ENCODE peak calls at places on chromosomes 4 and X, in ten cellular contexts. I is effector memory CD8-positive, alpha-beta T cell; D is NT2/D1; Y is tibial artery; J is HFFc6; V is IMR-90; A is HEK293T; X is NCI-H187; K is activated T-cell treated with anti-CD3 and anti-CD28 coated beads, Interleukin-2, amount 50 U/mL, for 4 hours; N is NCI-H2107. Z is an unnamed sample.

GRCh38 chrX:123830309-123830708 is 29.5 kb upstream of the XIAP start:
- DNase-seq in I (no peak), D (no peak), Y (peak), J (no peak), V (no peak), A (no peak), X (peak), K (no peak), N (no peak), Z (peak)

GRCh38 chrX:63350551-63350950 is 581 bp downstream of the SPIN4 start:
- DNase-seq in I (peak), D (no peak), Y (no peak), J (no peak), V (no peak), A (peak), X (no peak), K (no peak), N (peak), Z (no peak)

GRCh38 chr4:53508446-53508845 is 82.8 kb downstream of the LNX1 start:
- DNase-seq in I (no peak), D (no peak), Y (no peak), J (peak), V (peak), A (no peak), X (no peak), K (no peak), N (no peak), Z (no peak)

GRCh38 chr4:64756016-64756415 is 346.8 kb upstream of the TECRL start:
- DNase-seq in I (no peak), D (no peak), Y (no peak), J (no peak), V (no peak), A (no peak), X (no peak), K (no peak), N (no peak), Z (no peak)

GRCh38 chr4:110042540-110043517 is 130.1 kb downstream of the EGF start:
- DNase-seq in I (no peak), D (no peak), Y (no peak), J (no peak), V (no peak), A (no peak), X (no peak), K (no peak), N (no peak), Z (no peak)

GRCh38 chrX:3962511-3963350 is 249.3 kb upstream of the PRKX start:
- DNase-seq in I (no peak), D (peak), Y (no peak), J (no peak), V (peak), A (peak), X (peak), K (no peak), N (no peak), Z (peak)

GRCh38 chr4:37982736-37983135 is 22.5 kb downstream of the PTTG2 start:
- DNase-seq in I (no peak), D (no peak), Y (no peak), J (no peak), V (no peak), A (no peak), X (no peak), K (no peak), N (no peak), Z (no peak)

GRCh38 chrX:39331062-39331704 is 529.9 kb downstream of the MID1IP1 start:
- DNase-seq in I (no peak), D (no peak), Y (no peak), J (no peak), V (no peak), A (no peak), X (no peak), K (peak), N (no peak), Z (peak)

GRCh38 chrX:107712231-107713204 is 63.1 kb downstream of the TSC22D3 start:
- DNase-seq in I (peak), D (no peak), Y (peak), J (no peak), V (peak), A (no peak), X (no peak), K (no peak), N (no peak), Z (peak)

GRCh38 chr4:48756689-48757220 is 23.3 kb downstream of the FRYL start:
- DNase-seq in I (no peak), D (no peak), Y (no peak), J (peak), V (peak), A (no peak), X (no peak), K (no peak), N (no peak), Z (no peak)

GRCh38 chr4:72858328-72858727 is 211.2 kb downstream of the COX18 start:
- DNase-seq in I (no peak), D (no peak), Y (no peak), J (peak), V (peak), A (no peak), X (no peak), K (no peak), N (no peak), Z (no peak)

GRCh38 chr4:181569553-181569952 is 673.6 kb upstream of the TENM3 start:
- DNase-seq in I (no peak), D (no peak), Y (no peak), J (peak), V (peak), A (peak), X (no peak), K (no peak), N (peak), Z (no peak)

GRCh38 chr4:2812600-2812932 is 19.7 kb downstream of the SH3BP2 start:
- DNase-seq in I (no peak), D (no peak), Y (no peak), J (no peak), V (no peak), A (no peak), X (no peak), K (no peak), N (no peak), Z (no peak)

GRCh38 chr4:47465008-47465407 is 1.5 kb upstream of the COMMD8 start:
- DNase-seq in I (no peak), D (no peak), Y (no peak), J (no peak), V (no peak), A (no peak), X (no peak), K (no peak), N (no peak), Z (peak)

GRCh38 chrX:134115270-134115669 is 121.7 kb upstream of the CCDC160 start:
- DNase-seq in I (no peak), D (no peak), Y (no peak), J (no peak), V (no peak), A (no peak), X (no peak), K (no peak), N (no peak), Z (no peak)

GRCh38 chrX:96314974-96315373 is 369.7 kb upstream of the DIAPH2 start:
- DNase-seq in I (no peak), D (no peak), Y (no peak), J (peak), V (peak), A (no peak), X (no peak), K (no peak), N (no peak), Z (no peak)

GRCh38 chr4:61997813-61998212 is 797.7 kb downstream of the ADGRL3 start:
- DNase-seq in I (no peak), D (no peak), Y (no peak), J (no peak), V (no peak), A (no peak), X (no peak), K (no peak), N (no peak), Z (no peak)

GRCh38 chr4:158315706-158316105 is 105.4 kb downstream of the TMEM144 start:
- DNase-seq in I (no peak), D (no peak), Y (no peak), J (peak), V (peak), A (no peak), X (no peak), K (no peak), N (no peak), Z (no peak)

GRCh38 chr4:97851115-97851514 is 292.2 kb downstream of the STPG2 start:
- DNase-seq in I (no peak), D (no peak), Y (no peak), J (no peak), V (no peak), A (no peak), X (no peak), K (no peak), N (no peak), Z (no peak)

GRCh38 chrX:78517124-78517523 is 142.0 kb downstream of the RTL3 start:
- DNase-seq in I (peak), D (no peak), Y (no peak), J (no peak), V (no peak), A (no peak), X (no peak), K (peak), N (no peak), Z (no peak)

GRCh38 chr4:55730143-55730931 is 89.3 kb upstream of the EXOC1L start:
- DNase-seq in I (no peak), D (no peak), Y (no peak), J (no peak), V (no peak), A (no peak), X (no peak), K (no peak), N (no peak), Z (no peak)

GRCh38 chr4:82599336-82599735 is 37.5 kb upstream of the TMEM150C start:
- DNase-seq in I (no peak), D (no peak), Y (no peak), J (no peak), V (no peak), A (peak), X (no peak), K (no peak), N (no peak), Z (no peak)

GRCh38 chrX:131405497-131405896 is 116.4 kb upstream of the IGSF1 start:
- DNase-seq in I (no peak), D (no peak), Y (no peak), J (no peak), V (no peak), A (peak), X (no peak), K (no peak), N (no peak), Z (no peak)

GRCh38 chr4:52260507-52261302 is 209.6 kb downstream of the SPATA18 start:
- DNase-seq in I (no peak), D (no peak), Y (no peak), J (no peak), V (no peak), A (no peak), X (no peak), K (no peak), N (no peak), Z (no peak)

GRCh38 chrX:40095588-40096394 is 2.0 kb downstream of the BCOR start:
- DNase-seq in I (no peak), D (no peak), Y (no peak), J (no peak), V (no peak), A (no peak), X (no peak), K (no peak), N (no peak), Z (peak)

Z was measured in B cell.